ENCODE peak calls at places on chromosomes 5 and 9, in five cellular contexts. M is neuronal stem cell, H is pancreas, Q is cardiac muscle cell, S is psoas muscle. U is an unnamed sample. For H3K4me1, the result is how much of the 10 kb centered on the place peaks cover.

GRCh38 chr5:54440456-54440893 is 15.0 kb upstream of the HSPB3 start:
- DNase-seq in S (no peak), H (no peak), Q (no peak), M (no peak), U (no peak)

GRCh38 chr9:38001430-38001829 is 67.6 kb downstream of the SHB start:
- DNase-seq in M (no peak), Q (no peak), S (no peak), H (peak), U (no peak)

GRCh38 chr9:80874276-80874675 is 815.1 kb downstream of the TLE1 start:
- DNase-seq in S (no peak), Q (no peak), H (no peak), M (no peak), U (no peak)

GRCh38 chr5:108122701-108123100 is 259.2 kb downstream of the FBXL17 start:
- DNase-seq in M (no peak), Q (no peak), H (no peak), S (no peak), U (no peak)

GRCh38 chr5:36690041-36690941 is 83.9 kb downstream of the SLC1A3 start:
- DNase-seq in M (peak), S (peak), Q (peak), H (peak), U (peak)

GRCh38 chr5:155259648-155260047 is 246.1 kb downstream of the KIF4B start:
- DNase-seq in Q (no peak), H (no peak), S (no peak), M (no peak), U (no peak)

GRCh38 chr5:23412011-23412410 is 95.4 kb upstream of the PRDM9 start:
- DNase-seq in H (no peak), M (no peak), Q (no peak), S (no peak), U (no peak)

GRCh38 chr5:73506459-73506955 is 8.3 kb downstream of the BTF3 start:
- DNase-seq in Q (no peak), S (no peak), M (no peak), H (no peak), U (no peak)

GRCh38 chr5:37495210-37495609 is 116.1 kb downstream of the WDR70 start:
- DNase-seq in Q (no peak), M (no peak), S (no peak), H (no peak), U (no peak)

GRCh38 chr9:137621131-137621757 is 2.4 kb downstream of the EHMT1 start:
- DNase-seq in M (no peak), Q (no peak), S (no peak), H (no peak), U (peak)

GRCh38 chr5:142201471-142201887 is 92.9 kb downstream of the NDFIP1 start:
- DNase-seq in M (no peak), H (no peak), Q (no peak), S (no peak), U (no peak)

GRCh38 chr9:91844170-91844569 is 105.9 kb downstream of the ROR2 start:
- DNase-seq in M (no peak), S (peak), H (no peak), Q (no peak), U (no peak)

GRCh38 chr9:84140535-84141101 is 160.0 kb downstream of the RMI1 start:
- DNase-seq in H (peak), Q (peak), M (peak), S (peak), U (peak)

GRCh38 chr5:67303356-67303755 is 106.8 kb upstream of the CD180 start:
- DNase-seq in S (no peak), M (no peak), Q (no peak), H (no peak), U (no peak)

GRCh38 chr5:38458174-38458573 is 98.3 kb downstream of the LIFR start:
- DNase-seq in M (no peak), H (no peak), S (no peak), Q (no peak), U (no peak)

GRCh38 chr5:14143843-14144585 is 872 bp downstream of the TRIO start:
- DNase-seq in Q (peak), M (no peak), H (peak), S (peak), U (peak)

GRCh38 chr5:89437450-89438435 is 554.8 kb upstream of the MEF2C start:
- DNase-seq in H (no peak), S (no peak), M (no peak), Q (no peak), U (no peak)

GRCh38 chr9:75001719-75002421 is 26.2 kb downstream of the CARNMT1 start:
- DNase-seq in S (no peak), H (no peak), M (peak), Q (peak), U (no peak)

GRCh38 chr9:116152941-116153764 is 438 bp upstream of the PAPPA start:
- DNase-seq in M (peak), H (no peak), Q (no peak), S (no peak), U (peak)

GRCh38 chr5:124584991-124585715 is 161.3 kb downstream of the ZNF608 start:
- DNase-seq in M (no peak), H (no peak), S (no peak), Q (no peak), U (no peak)

GRCh38 chr5:116531117-116531516 is 43.5 kb downstream of the SEMA6A start:
- DNase-seq in H (no peak), M (no peak), S (no peak), Q (no peak), U (no peak)

GRCh38 chr5:136028090-136028489 is 698 bp upstream of the TGFBI start:
- DNase-seq in S (no peak), Q (no peak), M (no peak), H (no peak), U (no peak)

GRCh38 chr5:136030252-136030651 is 1.5 kb downstream of the TGFBI start:
- DNase-seq in Q (no peak), H (no peak), M (no peak), S (no peak), U (no peak)

GRCh38 chr5:136030956-136031611 is 2.3 kb downstream of the TGFBI start:
- DNase-seq in S (no peak), M (no peak), Q (no peak), H (no peak), U (no peak)

GRCh38 chr5:136027316-136027715 is 1.5 kb upstream of the TGFBI start:
- DNase-seq in H (no peak), S (no peak), M (no peak), Q (no peak), U (no peak)

DNA sequence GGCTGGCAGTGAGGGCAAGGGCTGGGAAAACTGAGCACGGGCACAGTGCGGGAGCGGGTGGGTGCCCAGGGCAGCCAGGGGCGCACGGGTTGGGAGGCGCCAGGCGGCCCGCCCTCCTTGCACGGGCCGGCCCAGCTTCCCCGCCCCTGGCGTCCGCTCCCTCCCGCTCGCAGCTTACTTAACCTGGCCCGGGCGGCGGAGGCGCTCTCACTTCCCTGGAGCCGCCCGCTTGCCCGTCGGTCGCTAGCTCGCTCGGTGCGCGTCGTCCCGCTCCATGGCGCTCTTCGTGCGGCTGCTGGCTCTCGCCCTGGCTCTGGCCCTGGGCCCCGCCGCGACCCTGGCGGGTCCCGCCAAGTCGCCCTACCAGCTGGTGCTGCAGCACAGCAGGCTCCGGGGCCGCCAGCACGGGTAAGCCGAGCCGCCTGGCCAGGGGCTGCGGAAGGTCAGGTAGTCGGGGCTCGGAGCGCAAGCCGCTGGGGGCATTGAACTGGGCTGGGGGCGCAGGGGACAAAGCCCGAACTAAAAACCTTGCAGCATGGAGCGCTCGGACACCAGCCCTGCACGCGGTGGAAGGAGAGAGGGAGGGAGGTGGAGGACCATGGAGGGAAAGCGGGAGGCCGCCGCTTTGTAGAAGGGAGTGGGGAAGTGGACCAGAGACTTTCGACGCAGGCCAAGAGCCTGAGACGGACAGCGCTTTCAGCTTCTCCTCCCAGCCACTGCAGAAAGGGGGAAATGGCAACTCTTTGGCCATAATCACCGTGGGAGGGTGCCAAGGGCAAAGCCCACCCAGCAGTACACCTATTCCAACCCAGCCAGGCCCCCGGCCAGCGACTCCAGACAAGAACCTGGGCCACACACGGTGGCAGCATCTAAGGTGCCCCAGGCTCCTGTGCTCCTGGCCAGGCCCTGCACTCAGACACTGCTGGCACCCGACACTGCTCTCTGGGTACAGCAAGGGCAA is at the start of gene TGFBI:
- DNase-seq in Q (peak), S (peak), M (peak), H (peak), U (peak)
- H3K4me3 ChIP-seq in Q (peak), S (peak), M (no peak), H (peak), U (peak)

GRCh38 chr9:127754761-127755557 is 19.9 kb upstream of the TOR2A start:
- DNase-seq in H (peak), Q (peak), S (no peak), M (peak), U (no peak)
- H3K4me1 ChIP-seq in H (under half), Q (under half), S (under half), M (under half), U (under half)

GRCh38 chr5:133030343-133031005 is 4.1 kb upstream of the ZCCHC10 start:
- DNase-seq in Q (no peak), S (no peak), M (no peak), H (no peak), U (no peak)

GRCh38 chr5:133029321-133029720 is 3.0 kb upstream of the ZCCHC10 start:
- DNase-seq in M (no peak), S (no peak), H (no peak), Q (no peak), U (no peak)

GRCh38 chr5:133035224-133035623 is 8.9 kb upstream of the ZCCHC10 start:
- DNase-seq in M (no peak), H (no peak), Q (no peak), S (no peak), U (no peak)

GRCh38 chr5:133034064-133034463 is 7.7 kb upstream of the ZCCHC10 start:
- DNase-seq in S (no peak), Q (no peak), M (no peak), H (peak), U (no peak)

GRCh38 chr5:133032852-133033742 is 6.7 kb upstream of the ZCCHC10 start:
- DNase-seq in M (no peak), H (no peak), Q (no peak), S (no peak), U (no peak)
- H3K4me3 ChIP-seq in M (no peak), H (no peak), Q (no peak), S (no peak), U (no peak)

DNA sequence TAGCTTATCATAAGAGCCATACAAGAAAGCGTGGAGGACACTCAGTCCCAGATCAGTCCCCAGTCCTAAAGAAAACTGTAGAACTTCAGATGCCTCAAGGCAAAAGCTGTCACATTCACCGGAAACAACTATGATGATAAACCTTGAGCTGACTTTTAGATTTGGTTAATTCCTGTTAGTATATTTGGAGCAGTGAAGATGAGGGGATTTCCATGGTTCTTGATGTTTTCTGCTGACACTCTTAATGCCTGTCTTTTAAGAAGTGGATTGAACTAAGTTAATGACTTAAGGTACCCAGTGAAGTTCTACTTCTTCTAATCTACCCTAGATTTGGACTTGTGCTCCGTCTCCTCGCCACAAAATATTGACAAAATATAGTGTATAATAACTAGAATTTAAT is 355.0 kb downstream of the EBF1 start:
- DNase-seq in M (no peak), S (no peak), Q (no peak), H (no peak), U (no peak)
- H3K4me1 ChIP-seq in M (under half), S (under half), Q (under half), H (under half), U (under half)

DNA sequence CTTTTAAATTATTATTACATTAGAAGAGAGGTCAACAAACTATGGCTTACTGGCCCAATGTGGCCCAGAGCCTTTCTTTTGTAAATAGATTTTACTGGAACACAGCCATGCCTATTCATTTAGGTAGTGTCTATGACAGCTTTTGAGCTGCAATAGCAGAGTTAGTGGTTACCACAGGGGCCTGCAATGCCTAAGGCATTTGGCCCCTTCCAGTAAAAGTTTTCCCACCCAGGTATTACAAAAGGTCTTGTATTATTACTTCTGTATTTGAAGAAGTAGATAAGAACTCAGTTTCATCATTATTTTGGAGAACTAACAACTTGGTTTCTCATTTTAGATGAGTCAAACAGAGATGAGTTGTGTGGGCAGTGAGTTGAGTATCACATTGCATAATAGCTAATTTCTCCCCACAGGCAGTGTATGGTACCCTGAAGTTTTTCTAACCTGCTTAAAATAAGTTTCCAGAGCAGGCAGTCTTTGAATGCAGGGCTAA is 9.5 kb downstream of the MTRR start:
- DNase-seq in Q (no peak), S (no peak), M (no peak), H (no peak), U (no peak)
- H3K4me3 ChIP-seq in Q (no peak), S (no peak), M (no peak), H (no peak), U (no peak)

DNA sequence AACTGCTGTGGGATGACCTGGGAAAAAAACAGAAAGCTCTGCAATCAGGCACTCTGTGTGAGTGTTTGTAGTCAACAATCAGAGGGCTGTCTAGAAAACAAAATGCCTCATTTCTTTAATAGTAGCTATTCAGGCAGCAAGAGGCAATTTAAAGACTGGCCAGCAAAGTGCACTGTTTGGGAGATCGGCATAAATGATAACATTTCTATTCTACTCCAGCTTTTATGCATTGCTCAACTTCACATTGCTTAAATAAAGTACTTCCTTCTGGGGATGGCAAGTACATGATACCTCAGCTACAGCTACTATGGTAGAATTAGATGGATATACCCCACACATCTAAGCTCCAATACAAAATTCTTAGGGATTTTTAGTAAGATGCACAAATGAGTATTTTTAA is 193.1 kb downstream of the DCP2 start:
- DNase-seq in Q (no peak), M (no peak), H (no peak), S (no peak), U (no peak)
- H3K4me1 ChIP-seq in Q (half or more), M (under half), H (under half), S (under half), U (under half)

DNA sequence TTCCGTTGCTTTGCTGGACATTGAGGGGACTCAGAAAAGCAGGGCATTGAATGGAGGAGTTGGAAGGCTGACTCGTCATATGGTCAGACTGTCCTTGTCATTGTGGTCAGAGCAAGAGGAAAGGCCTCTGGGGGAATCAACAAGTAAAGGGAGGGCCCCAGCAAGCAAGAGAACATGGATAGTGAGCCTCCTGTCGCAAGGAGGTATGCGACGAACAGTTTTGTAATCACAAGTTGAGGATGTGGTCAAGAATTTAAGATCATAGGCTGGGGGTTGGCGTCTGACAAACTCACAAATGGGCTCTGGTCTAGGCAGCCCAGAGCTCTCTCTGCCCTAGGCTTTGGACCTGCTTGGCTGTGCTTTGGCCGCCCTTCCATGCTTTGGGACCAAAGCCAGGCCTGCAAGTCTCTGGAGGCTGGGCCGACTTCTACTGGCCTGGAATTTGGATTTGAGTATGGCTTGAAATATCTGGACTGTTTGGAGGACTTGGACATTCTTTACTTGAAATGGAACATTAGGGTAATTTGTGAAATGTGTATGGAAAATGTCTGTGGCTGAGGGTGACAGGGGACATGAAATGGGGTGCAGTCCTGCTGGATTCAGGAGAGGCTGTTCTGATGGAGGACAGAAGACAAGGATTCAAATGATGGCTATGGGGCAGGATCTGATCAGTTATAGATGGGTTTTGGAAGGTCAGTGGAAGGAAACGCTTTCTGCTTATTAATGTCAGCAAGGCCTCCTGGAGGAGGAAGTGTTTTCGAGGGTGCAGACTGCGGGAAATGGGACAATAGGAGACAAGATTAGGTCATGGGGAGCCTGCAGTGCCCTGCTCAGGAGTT is 19.2 kb upstream of the NDST1 start:
- DNase-seq in H (no peak), S (peak), M (no peak), Q (no peak), U (peak)
- H3K4me3 ChIP-seq in H (no peak), S (peak), M (no peak), Q (no peak), U (no peak)

GRCh38 chr5:150136841-150137167 is 18.8 kb downstream of the PDGFRB start:
- DNase-seq in H (no peak), Q (no peak), M (no peak), S (no peak), U (no peak)

GRCh38 chr5:150137997-150138396 is 17.6 kb downstream of the PDGFRB start:
- DNase-seq in M (no peak), Q (no peak), H (no peak), S (no peak), U (no peak)

GRCh38 chr5:150138551-150139265 is 16.9 kb downstream of the PDGFRB start:
- DNase-seq in S (no peak), H (no peak), M (peak), Q (peak), U (peak)

GRCh38 chr5:150136290-150136689 is 19.4 kb downstream of the PDGFRB start:
- DNase-seq in S (no peak), H (no peak), M (no peak), Q (no peak), U (no peak)

GRCh38 chr5:150137168-150137957 is 18.3 kb downstream of the PDGFRB start:
- DNase-seq in H (no peak), M (no peak), Q (peak), S (no peak), U (peak)
- H3K4me1 ChIP-seq in H (under half), M (half or more), Q (under half), S (under half), U (half or more)

U was measured in ovary.